ENCODE peak calls at places on chromosomes 16 and 17, in four cellular contexts. U is BE2C, D is astrocyte, C is esophagus muscularis mucosa. Y is an unnamed sample. For H3K36me3, the result is how much of the 10 kb centered on the place peaks cover.

GRCh38 chr17:50423553-50424159 is 2.4 kb upstream of the ACSF2 start:
- DNase-seq in C (no peak), D (peak), U (peak), Y (peak)

GRCh38 chr17:80605326-80606066 is 60.9 kb downstream of the RPTOR start:
- DNase-seq in U (no peak), D (peak), C (no peak), Y (peak)

GRCh38 chr17:42274812-42275526 is 1.2 kb downstream of the STAT5B start:
- DNase-seq in D (no peak), U (no peak), C (no peak), Y (no peak)

GRCh38 chr16:21638573-21638975 is 13.8 kb downstream of the IGSF6 start:
- DNase-seq in D (peak), C (no peak), U (no peak), Y (peak)

GRCh38 chr16:4327386-4327781 is 11.5 kb downstream of the GLIS2 start:
- DNase-seq in C (no peak), U (no peak), D (no peak), Y (no peak)

GRCh38 chr17:74152591-74153455 is 50.7 kb upstream of the RPL38 start:
- DNase-seq in C (peak), U (peak), D (no peak), Y (no peak)

GRCh38 chr17:42315402-42316156 is 27.3 kb downstream of the STAT5A start:
- DNase-seq in D (no peak), C (no peak), U (no peak), Y (no peak)

GRCh38 chr17:8630227-8630801 is at the start of gene MYH10:
- DNase-seq in C (no peak), D (no peak), U (no peak), Y (no peak)

GRCh38 chr17:73104450-73104849 is 12.0 kb upstream of the SLC39A11 start:
- DNase-seq in C (no peak), D (no peak), U (no peak), Y (no peak)

GRCh38 chr17:41500131-41500911 is 5.1 kb downstream of the KRT13 start:
- DNase-seq in U (no peak), C (no peak), D (peak), Y (peak)

GRCh38 chr16:79980650-79981521 is 380.3 kb upstream of the MAF start:
- DNase-seq in D (peak), U (no peak), C (no peak), Y (no peak)

GRCh38 chr17:3903051-3903825 is 10.4 kb upstream of the CAMKK1 start:
- DNase-seq in U (no peak), C (no peak), D (no peak), Y (no peak)

GRCh38 chr17:31327534-31328526 is 6.4 kb upstream of the EVI2A start:
- DNase-seq in U (no peak), D (peak), C (no peak), Y (no peak)

GRCh38 chr17:885971-886571 is 93.5 kb downstream of the NXN start:
- DNase-seq in C (no peak), U (no peak), D (no peak), Y (peak)

GRCh38 chr17:53032861-53033271 is 789.9 kb upstream of the KIF2B start:
- DNase-seq in D (peak), U (peak), C (no peak), Y (no peak)

GRCh38 chr17:78019367-78019975 is 61.0 kb downstream of the TNRC6C start:
- DNase-seq in U (no peak), C (no peak), D (peak), Y (no peak)

GRCh38 chr16:78522327-78522726 is 422.9 kb downstream of the WWOX start:
- DNase-seq in U (no peak), D (no peak), C (no peak), Y (no peak)

GRCh38 chr17:19361975-19362292 is 589 bp downstream of the B9D1 start:
- DNase-seq in U (no peak), D (no peak), C (no peak), Y (no peak)

GRCh38 chr17:79921411-79922160 is 82.3 kb upstream of the CBX4 start:
- DNase-seq in C (no peak), D (no peak), U (no peak), Y (no peak)

GRCh38 chr17:63740464-63741181 is 976 bp downstream of the STRADA start:
- DNase-seq in C (no peak), D (no peak), U (no peak), Y (no peak)

GRCh38 chr17:15463363-15463762 is 4.1 kb downstream of the CDRT4 start:
- DNase-seq in D (peak), U (no peak), C (no peak), Y (peak)

GRCh38 chr16:68083239-68083781 is 1.9 kb upstream of the NFATC3 start:
- DNase-seq in U (no peak), D (no peak), C (peak), Y (no peak)

GRCh38 chr17:72456026-72456569 is 335.3 kb downstream of the SOX9 start:
- DNase-seq in D (peak), U (no peak), C (no peak), Y (peak)

GRCh38 chr16:3349175-3349574 is 6.5 kb upstream of the OR2C1 start:
- DNase-seq in D (no peak), U (peak), C (no peak), Y (no peak)

GRCh38 chr17:78337244-78338109 is 22.4 kb downstream of the SOCS3 start:
- DNase-seq in D (peak), U (no peak), C (no peak), Y (no peak)

GRCh38 chr17:622356-622755 is 92.3 kb downstream of the VPS53 start:
- DNase-seq in U (no peak), D (peak), C (no peak), Y (no peak)

GRCh38 chr16:67654069-67654911 is 5.8 kb downstream of the ACD start:
- DNase-seq in C (no peak), D (no peak), U (peak), Y (no peak)

GRCh38 chr16:53159781-53160436 is 105.1 kb downstream of the CHD9 start:
- DNase-seq in D (peak), U (peak), C (no peak), Y (no peak)

GRCh38 chr17:48373130-48373844 is 56.7 kb downstream of the SKAP1 start:
- DNase-seq in C (no peak), D (no peak), U (no peak), Y (no peak)

GRCh38 chr16:56352351-56353053 is 72.8 kb downstream of the AMFR start:
- DNase-seq in U (no peak), C (no peak), D (no peak), Y (no peak)

GRCh38 chr16:87415441-87415840 is 23.3 kb downstream of the MAP1LC3B start:
- DNase-seq in U (no peak), D (no peak), C (no peak), Y (no peak)

GRCh38 chr17:40463122-40463550 is 19.9 kb downstream of the IGFBP4 start:
- DNase-seq in C (no peak), D (no peak), U (no peak), Y (no peak)

GRCh38 chr16:4489030-4489429 is 12.8 kb downstream of the HMOX2 start:
- DNase-seq in U (no peak), C (no peak), D (peak), Y (no peak)

GRCh38 chr16:19114359-19115147 is 789 bp downstream of the ITPRIPL2 start:
- DNase-seq in U (peak), C (no peak), D (peak), Y (peak)

GRCh38 chr17:17849863-17850373 is 13.1 kb upstream of the SREBF1 start:
- DNase-seq in D (peak), U (no peak), C (no peak), Y (peak)

GRCh38 chr17:80761421-80761871 is 216.8 kb downstream of the RPTOR start:
- DNase-seq in U (no peak), D (peak), C (no peak), Y (no peak)

GRCh38 chr16:84048871-84049270 is 6.3 kb upstream of the SLC38A8 start:
- DNase-seq in D (no peak), U (no peak), C (no peak), Y (no peak)

GRCh38 chr16:84048306-84048705 is 5.7 kb upstream of the SLC38A8 start:
- DNase-seq in D (no peak), C (no peak), U (no peak), Y (no peak)

GRCh38 chr16:84052071-84052622 is 9.6 kb upstream of the SLC38A8 start:
- DNase-seq in D (no peak), C (no peak), U (no peak), Y (no peak)

GRCh38 chr16:84049403-84050060 is 6.9 kb upstream of the SLC38A8 start:
- DNase-seq in U (no peak), C (no peak), D (no peak), Y (no peak)

GRCh38 chr16:84050316-84050715 is 7.7 kb upstream of the SLC38A8 start:
- DNase-seq in C (no peak), U (no peak), D (no peak), Y (no peak)
- H3K36me3 ChIP-seq in C (under half), U (under half), D (under half), Y (under half)

DNA sequence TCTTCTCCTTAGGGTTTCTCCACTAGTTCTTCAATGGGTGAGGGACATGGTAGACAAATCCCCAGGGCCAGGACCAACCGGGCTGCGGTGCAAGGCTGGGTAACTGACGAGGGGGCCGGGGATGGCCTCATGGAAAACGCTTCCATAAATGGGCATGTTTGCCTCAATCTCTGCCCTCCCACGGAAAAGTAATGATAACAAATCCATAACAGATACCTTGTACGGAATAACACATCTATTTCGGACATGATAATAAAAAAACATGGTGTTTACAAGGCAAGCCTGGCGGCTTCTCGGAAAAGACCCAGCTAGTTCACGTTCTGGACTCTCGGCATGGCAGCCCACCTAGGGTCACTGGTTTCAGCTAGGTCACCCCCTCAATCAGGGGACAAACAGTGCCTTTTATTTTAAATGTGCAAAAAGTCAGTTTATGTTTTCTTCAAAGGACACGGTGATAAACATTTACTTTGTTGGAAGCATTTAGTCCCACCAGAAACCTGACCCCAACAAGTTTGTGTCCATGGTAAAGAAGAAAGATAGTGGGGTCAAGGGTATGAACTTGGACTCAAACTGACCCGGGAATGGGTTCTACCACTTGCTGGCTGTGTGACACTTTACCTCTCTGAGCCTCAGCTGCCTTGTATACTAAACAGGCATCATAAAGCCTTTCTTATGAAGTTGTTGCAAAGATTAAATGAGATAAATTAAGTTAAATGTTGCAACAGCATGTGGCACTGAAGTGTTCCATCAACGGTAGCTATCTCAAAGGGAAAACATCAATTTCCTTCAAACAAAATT is 1.7 kb downstream of the MYH11 start:
- DNase-seq in D (no peak), C (no peak), U (no peak), Y (no peak)
- H3K4me3 ChIP-seq in D (no peak), C (peak), U (no peak), Y (no peak)

GRCh38 chr16:309476-309875 is 26.5 kb downstream of the PDIA2 start:
- DNase-seq in U (no peak), D (no peak), C (no peak), Y (no peak)
- H3K36me3 ChIP-seq in U (under half), D (under half), C (under half), Y (half or more)

GRCh38 chr16:46649571-46649970 is 28.4 kb upstream of the SHCBP1 start:
- DNase-seq in U (no peak), D (peak), C (no peak), Y (no peak)
- H3K4me3 ChIP-seq in U (no peak), D (no peak), C (peak), Y (no peak)

DNA sequence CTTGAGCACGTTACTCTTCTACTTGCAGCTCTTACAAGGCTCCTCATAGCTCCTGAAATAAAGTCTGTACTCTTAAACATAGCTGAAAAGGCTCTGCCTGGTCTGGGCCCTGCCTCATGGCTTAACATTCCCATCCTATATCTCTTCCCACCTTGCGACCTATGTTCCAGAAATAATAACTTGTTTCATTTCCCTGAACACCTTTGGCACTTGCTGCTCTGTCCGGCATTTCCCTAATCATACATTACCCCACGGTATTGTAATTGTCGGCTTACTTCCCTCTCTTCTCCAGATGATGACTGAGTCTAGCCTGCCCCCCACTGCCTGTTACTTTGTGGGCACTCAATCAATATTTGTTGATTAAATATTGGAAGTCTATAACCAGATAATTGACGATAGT is 23.2 kb upstream of the SUPT4H1 start:
- DNase-seq in U (no peak), C (no peak), D (no peak), Y (no peak)
- H3K36me3 ChIP-seq in U (under half), C (under half), D (under half), Y (under half)

GRCh38 chr17:45228985-45229517 is 7.4 kb downstream of the FMNL1 start:
- DNase-seq in U (no peak), C (peak), D (peak), Y (peak)
- H3K4me3 ChIP-seq in U (no peak), C (no peak), D (no peak), Y (no peak)

GRCh38 chr16:85668676-85669424 is 19.9 kb downstream of the GINS2 start:
- DNase-seq in D (no peak), C (no peak), U (no peak), Y (no peak)
- H3K36me3 ChIP-seq in D (under half), C (half or more), U (half or more), Y (under half)

Y was measured in MG63.